ENCODE peak calls at places on chromosome 6, in seven cellular contexts. F is WTC11, Y is HepG2, L is H1, W is K562, D is HCT116, T is GM12878. N is an unnamed sample.

GRCh38 chr6:13660273-13660672 is 45.1 kb downstream of the NOL7 start:
- DNase-seq in Y (no peak), L (no peak), F (no peak), D (no peak), W (no peak), T (no peak), N (no peak)

GRCh38 chr6:85715797-85716196 is 73.1 kb upstream of the SYNCRIP start:
- DNase-seq in D (no peak), W (no peak), L (no peak), Y (no peak), T (no peak), F (no peak), N (no peak)

GRCh38 chr6:165060636-165061190 is 248.7 kb downstream of the C6orf118 start:
- DNase-seq in F (no peak), Y (no peak), L (no peak), D (no peak), W (no peak), T (no peak), N (no peak)

GRCh38 chr6:121849477-121849876 is 414.0 kb downstream of the GJA1 start:
- DNase-seq in T (no peak), D (peak; percentile 53), L (peak; percentile 85), F (peak; percentile 85), W (peak; percentile 58), Y (peak; percentile 67), N (peak; percentile 80)

GRCh38 chr6:119179842-119180241 is 101.4 kb upstream of the FAM184A start:
- DNase-seq in L (no peak), T (no peak), W (no peak), Y (no peak), F (no peak), D (no peak), N (no peak)

GRCh38 chr6:105884426-105884825 is 201.7 kb upstream of the PRDM1 start:
- DNase-seq in Y (no peak), T (no peak), F (no peak), D (no peak), L (no peak), W (no peak), N (no peak)

GRCh38 chr6:30766461-30767157 is 22.3 kb upstream of the IER3 start:
- DNase-seq in L (no peak), F (no peak), D (no peak), Y (no peak), W (no peak), T (no peak), N (no peak)

GRCh38 chr6:124879992-124880355 is 82.3 kb upstream of the RNF217 start:
- DNase-seq in W (no peak), D (no peak), T (no peak), Y (no peak), L (no peak), F (no peak), N (no peak)

GRCh38 chr6:11434565-11435326 is 102.8 kb upstream of the TMEM170B start:
- DNase-seq in L (no peak), F (no peak), Y (peak; percentile 100), T (no peak), W (no peak), D (no peak), N (peak; percentile 20)

GRCh38 chr6:82588020-82588419 is 224.4 kb downstream of the TPBG start:
- DNase-seq in D (no peak), W (no peak), F (no peak), L (no peak), T (no peak), Y (no peak), N (no peak)

GRCh38 chr6:130500693-130501092 is 134.9 kb downstream of the TMEM200A start:
- DNase-seq in D (no peak), Y (no peak), F (no peak), L (no peak), W (no peak), T (no peak), N (no peak)

GRCh38 chr6:44219053-44219814 is 2.5 kb downstream of the MYMX start:
- DNase-seq in F (peak; percentile 94), W (peak; percentile 90), D (no peak), Y (peak; percentile 80), L (peak; percentile 92), T (no peak), N (peak; percentile 66)

GRCh38 chr6:113301651-113302050 is 555.5 kb upstream of the MARCKS start:
- DNase-seq in F (no peak), T (no peak), Y (no peak), W (no peak), D (no peak), L (no peak), N (no peak)

GRCh38 chr6:41185991-41186675 is 14.8 kb downstream of the TREML2 start:
- DNase-seq in F (no peak), W (no peak), D (no peak), T (no peak), L (peak; percentile 30), Y (no peak), N (no peak)

GRCh38 chr6:111623046-111623718 is 17.5 kb upstream of the TRAF3IP2 start:
- DNase-seq in L (no peak), D (no peak), T (no peak), W (no peak), Y (no peak), F (no peak), N (no peak)

GRCh38 chr6:151350442-151351145 is 40.8 kb downstream of the ZBTB2 start:
- DNase-seq in T (no peak), F (no peak), D (no peak), W (no peak), Y (no peak), L (no peak), N (no peak)

GRCh38 chr6:33746651-33747100 is at the start of gene IP6K3:
- DNase-seq in L (no peak), F (no peak), Y (no peak), D (no peak), T (no peak), W (no peak), N (no peak)

GRCh38 chr6:87333033-87333432 is 4.0 kb upstream of the GJB7 start:
- DNase-seq in F (no peak), D (no peak), T (no peak), L (no peak), Y (no peak), W (no peak), N (no peak)

GRCh38 chr6:33744895-33745546 is 1.7 kb downstream of the IP6K3 start:
- DNase-seq in T (no peak), D (no peak), W (no peak), Y (no peak), F (no peak), L (peak; percentile 59), N (peak; percentile 53)

DNA sequence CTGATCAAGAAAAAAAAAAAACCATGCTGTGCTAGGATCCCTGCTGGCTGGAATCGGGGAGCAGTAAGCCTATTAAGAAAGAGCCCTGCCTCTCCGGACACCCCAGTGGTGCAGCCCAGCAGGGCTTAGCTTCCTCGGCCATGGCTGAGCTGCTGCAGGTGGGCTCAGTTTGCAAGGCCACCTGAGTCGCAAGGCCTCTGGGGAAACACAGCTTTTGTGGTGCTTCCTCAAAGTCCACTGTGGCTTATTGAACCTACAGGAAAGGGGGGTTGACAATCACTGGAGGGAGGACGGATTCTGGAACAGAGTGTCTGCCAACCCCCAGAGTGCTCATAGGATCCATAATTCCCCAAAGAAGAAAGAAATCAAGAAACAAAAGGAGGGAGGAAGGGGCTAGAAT is 240.8 kb downstream of the SMOC2 start:
- DNase-seq in D (no peak), L (no peak), W (no peak), F (no peak), Y (no peak), T (no peak), N (no peak)
- TF ChIP-seq SP1 in D (no peak), L (no peak), W (no peak), F (no peak), Y (no peak), T (no peak), N (no peak)

DNA sequence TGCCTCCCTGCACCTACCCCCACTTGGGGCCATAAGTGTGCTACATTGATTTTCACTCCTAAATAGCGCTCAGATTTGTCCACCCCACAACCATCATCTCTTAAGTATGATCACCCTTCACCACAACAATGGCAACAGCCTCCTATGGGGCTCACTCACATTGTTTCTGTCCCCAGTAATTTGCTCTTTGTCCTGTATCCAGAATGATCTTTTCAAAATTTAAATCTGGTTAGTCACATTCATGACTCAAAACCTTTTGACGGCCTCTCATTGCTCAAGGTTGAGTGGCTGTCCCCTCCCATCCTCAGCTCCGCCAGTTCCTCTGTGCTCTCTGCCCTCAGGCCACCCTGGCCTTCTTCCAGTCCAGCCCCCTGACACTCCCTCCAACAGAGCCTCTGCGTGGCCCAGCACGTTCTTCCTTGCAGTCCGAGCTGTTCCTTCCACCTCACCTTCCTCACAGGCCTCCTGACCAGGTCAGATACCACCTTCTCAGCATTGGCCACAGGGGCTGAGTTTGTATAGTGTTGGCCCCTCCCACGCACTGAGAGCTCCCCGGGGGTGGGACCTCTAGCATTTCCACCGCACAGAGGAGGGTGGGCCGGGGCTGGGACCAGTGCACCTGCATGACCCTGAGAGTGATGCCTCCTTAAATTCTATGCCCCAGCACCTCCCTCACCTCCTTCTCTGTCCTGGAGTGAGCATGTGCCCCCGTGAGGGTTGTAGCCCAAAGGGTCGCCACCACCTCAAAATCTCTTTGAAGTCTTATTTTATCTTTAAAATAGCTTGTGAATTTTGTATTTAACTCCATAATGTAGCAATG is 2.4 kb upstream of the PPP1R3G start:
- DNase-seq in T (no peak), F (no peak), W (no peak), L (no peak), D (peak; percentile 10), Y (peak; percentile 87), N (no peak)
- TF ChIP-seq SP1 in T (no peak), F (no peak), W (no peak), L (no peak), D (no peak), Y (no peak), N (no peak)

DNA sequence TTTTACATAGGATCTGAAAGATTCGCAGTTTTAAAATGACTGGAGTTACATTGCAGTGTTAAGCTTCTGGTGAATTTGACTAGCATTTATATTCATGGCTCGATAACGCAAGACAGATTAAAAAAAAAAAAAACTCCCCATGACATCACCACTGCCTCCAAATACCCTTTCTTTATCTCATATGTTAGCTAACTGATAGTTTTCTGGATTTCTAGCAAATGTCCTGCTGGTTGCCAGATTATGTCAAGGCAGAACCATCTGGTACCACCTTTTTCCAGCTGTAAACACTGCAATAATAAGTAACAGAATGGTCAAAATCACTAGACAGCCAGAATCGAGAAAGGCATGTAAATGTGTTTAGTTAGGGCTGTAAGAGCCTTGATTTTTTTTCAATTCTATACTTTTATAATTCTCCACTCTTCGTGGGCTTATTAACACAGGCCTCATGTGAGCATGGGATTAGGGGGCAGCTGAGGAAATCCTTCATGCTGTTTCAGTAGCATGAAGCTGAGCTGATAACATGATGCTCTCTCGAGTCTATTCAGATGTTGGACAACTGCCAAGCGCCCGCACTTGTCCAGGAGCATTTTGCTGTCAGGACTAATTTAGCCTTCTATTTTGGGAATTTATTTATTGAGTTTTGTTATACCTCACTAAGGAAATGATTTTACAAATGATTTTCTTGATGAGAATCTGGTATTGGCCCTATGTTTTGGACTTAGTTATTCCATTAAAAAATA is 166.0 kb upstream of the SCGN start:
- DNase-seq in W (no peak), D (no peak), L (no peak), T (no peak), F (no peak), Y (no peak), N (peak; percentile 21)
- TF ChIP-seq SP1 in W (no peak), D (no peak), L (no peak), T (no peak), F (no peak), Y (no peak), N (no peak)

DNA sequence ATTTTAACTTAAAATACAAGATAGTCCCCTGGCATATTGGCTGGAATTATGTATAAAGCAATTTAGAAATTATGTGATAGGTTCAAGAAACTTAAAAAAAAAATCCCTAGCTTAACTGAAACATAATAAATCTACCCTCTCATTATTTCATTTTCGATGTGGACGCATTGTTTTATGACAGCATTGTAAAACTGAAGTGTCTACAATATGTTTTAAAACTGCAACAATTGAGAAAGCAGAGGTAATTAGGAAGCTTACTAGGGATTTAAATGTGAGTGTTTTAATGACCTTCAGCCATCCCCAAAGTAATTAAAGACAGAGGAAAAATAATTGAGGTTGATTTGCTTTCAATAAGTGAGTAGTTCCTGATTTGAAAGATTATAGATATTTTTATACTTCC is 776.0 kb downstream of the TBC1D32 start:
- DNase-seq in L (no peak), Y (no peak), T (no peak), D (no peak), W (no peak), F (no peak), N (no peak)
- TF ChIP-seq SP1 in L (no peak), Y (no peak), T (no peak), D (no peak), W (no peak), F (no peak), N (no peak)